ENCODE peak calls at places on chromosomes 6 and 20, in ten cellular contexts. X is AG04449, W is BJ, Q is stomach, E is fibroblast of lung, B is WTC11, O is HL-60, M is choroid plexus epithelial cell, C is heart left ventricle, L is transverse colon. P is an unnamed sample.

GRCh38 chr6:170222498-170223471 is 68.1 kb downstream of the DLL1 start:
- DNase-seq in X (no peak), W (no peak), Q (no peak), E (no peak), B (no peak), O (no peak), M (no peak), C (no peak), L (no peak), P (no peak)

GRCh38 chr6:30646450-30647038 is 389 bp upstream of the C6orf136 start:
- DNase-seq in X (no peak), W (no peak), Q (peak; percentile 95), E (no peak), B (peak; percentile 91), O (no peak), M (no peak), C (peak; percentile 97), L (peak; percentile 96), P (peak; percentile 87)

GRCh38 chr6:44180886-44181285 is 22.3 kb downstream of the CAPN11 start:
- DNase-seq in X (no peak), W (no peak), Q (no peak), E (no peak), B (no peak), O (no peak), M (no peak), C (no peak), L (no peak), P (no peak)

GRCh38 chr20:38172344-38172743 is 7.3 kb upstream of the TGM2 start:
- DNase-seq in X (no peak), W (no peak), Q (no peak), E (no peak), B (no peak), O (no peak), M (peak; percentile 60), C (no peak), L (no peak), P (no peak)

GRCh38 chr6:34981951-34982350 is 92.9 kb downstream of the ANKS1A start:
- DNase-seq in X (no peak), W (no peak), Q (no peak), E (peak; percentile 29), B (no peak), O (no peak), M (peak; percentile 35), C (no peak), L (no peak), P (peak; percentile 15)

GRCh38 chr6:135722679-135723078 is 128.8 kb upstream of the PDE7B start:
- DNase-seq in X (peak; percentile 71), W (peak; percentile 65), Q (peak; percentile 35), E (peak; percentile 81), B (no peak), O (no peak), M (peak; percentile 87), C (no peak), L (no peak), P (peak; percentile 95)

GRCh38 chr6:57313711-57314471 is 3.5 kb upstream of the PRIM2 start:
- DNase-seq in X (peak; percentile 99), W (peak; percentile 98), Q (no peak), E (peak; percentile 95), B (no peak), O (no peak), M (peak; percentile 92), C (no peak), L (peak; percentile 45), P (peak; percentile 100)

GRCh38 chr6:147000545-147001488 is 203.4 kb upstream of the STXBP5 start:
- DNase-seq in X (no peak), W (no peak), Q (no peak), E (peak; percentile 77), B (no peak), O (no peak), M (peak; percentile 92), C (no peak), L (no peak), P (peak; percentile 37)

GRCh38 chr6:106939208-106939607 is 35.3 kb downstream of the CD24 start:
- DNase-seq in X (no peak), W (no peak), Q (no peak), E (no peak), B (no peak), O (no peak), M (peak; percentile 4), C (no peak), L (no peak), P (no peak)

GRCh38 chr20:430091-430999 is 22.2 kb downstream of the RBCK1 start:
- DNase-seq in X (no peak), W (no peak), Q (no peak), E (peak; percentile 32), B (no peak), O (no peak), M (no peak), C (no peak), L (no peak), P (no peak)

GRCh38 chr20:427849-428657 is 20.0 kb downstream of the RBCK1 start:
- DNase-seq in X (no peak), W (no peak), Q (no peak), E (no peak), B (no peak), O (no peak), M (no peak), C (no peak), L (no peak), P (no peak)

GRCh38 chr20:427401-427800 is 19.3 kb downstream of the RBCK1 start:
- DNase-seq in X (no peak), W (no peak), Q (no peak), E (no peak), B (no peak), O (no peak), M (no peak), C (no peak), L (no peak), P (no peak)

GRCh38 chr20:426564-426963 is 18.5 kb downstream of the RBCK1 start:
- DNase-seq in X (no peak), W (no peak), Q (no peak), E (no peak), B (no peak), O (no peak), M (no peak), C (no peak), L (no peak), P (no peak)

DNA sequence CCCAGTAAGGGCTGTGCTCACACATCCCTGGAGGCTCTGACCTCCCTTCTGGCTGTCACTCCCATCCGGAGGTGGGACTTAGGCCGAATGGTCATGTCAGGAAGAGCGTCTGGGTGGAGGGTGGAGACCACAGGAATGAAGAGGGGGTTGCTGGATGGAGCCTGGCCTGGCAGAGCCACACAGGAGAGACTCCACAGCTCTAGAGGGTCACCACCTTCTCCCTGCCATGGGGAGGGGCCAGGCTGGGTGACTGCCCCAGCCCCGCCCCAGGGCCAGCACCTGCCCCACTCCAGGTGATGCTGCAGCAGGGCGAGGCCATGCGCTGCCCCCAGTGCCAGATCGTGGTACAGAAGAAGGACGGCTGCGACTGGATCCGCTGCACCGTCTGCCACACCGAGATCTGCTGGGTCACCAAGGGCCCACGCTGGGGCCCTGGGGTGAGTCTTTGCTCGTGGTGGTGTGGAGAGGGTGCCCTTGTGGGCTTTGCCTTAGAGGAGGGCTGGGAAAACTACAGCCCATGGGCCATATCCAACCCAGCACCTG is 20.6 kb downstream of the RBCK1 start:
- DNase-seq in X (no peak), W (no peak), Q (no peak), E (no peak), B (peak; percentile 56), O (no peak), M (no peak), C (no peak), L (no peak), P (no peak)
- TF ChIP-seq CTCF in X (no peak), W (no peak), Q (no peak), E (no peak), B (no peak), O (no peak), M (no peak), C (no peak), L (no peak), P (peak; percentile 14)

DNA sequence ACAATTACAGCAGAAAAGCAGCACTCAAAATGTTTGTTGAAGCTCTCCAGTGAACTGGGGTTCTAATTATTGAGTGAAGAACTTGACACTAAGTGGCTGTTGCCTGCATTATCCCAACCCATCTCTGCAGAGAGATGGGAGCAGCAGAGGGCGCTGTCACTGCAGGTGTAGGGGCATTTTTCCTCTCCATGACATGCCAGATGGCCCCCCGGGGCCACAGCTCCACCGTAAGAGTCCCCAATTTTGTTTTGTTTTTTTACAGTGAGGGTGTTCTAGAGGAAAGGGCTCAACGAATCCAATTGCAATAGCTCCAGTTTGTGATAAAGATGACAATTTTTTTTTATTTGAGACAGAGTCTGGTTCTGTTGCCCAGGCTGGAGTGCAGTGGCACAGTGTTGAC is 1.9 kb upstream of the FUCA2 start:
- DNase-seq in X (no peak), W (no peak), Q (peak; percentile 44), E (no peak), B (peak; percentile 80), O (no peak), M (peak; percentile 25), C (no peak), L (peak; percentile 65), P (no peak)
- TF ChIP-seq CTCF in X (peak; percentile 32), W (peak; percentile 42), Q (no peak), E (peak; percentile 13), B (peak; percentile 58), O (peak; percentile 24), M (peak; percentile 66), C (peak; percentile 35), L (peak; percentile 48), P (peak; percentile 76)

GRCh38 chr6:149963212-149963461 is 606 bp upstream of the ULBP1 start:
- DNase-seq in X (no peak), W (peak; percentile 4), Q (no peak), E (peak; percentile 59), B (peak; percentile 45), O (no peak), M (peak; percentile 28), C (no peak), L (no peak), P (peak; percentile 59)

GRCh38 chr6:149963462-149964242 is at the start of gene ULBP1:
- DNase-seq in X (peak; percentile 23), W (peak; percentile 35), Q (peak; percentile 64), E (peak; percentile 89), B (peak; percentile 91), O (peak; percentile 65), M (peak; percentile 58), C (peak; percentile 89), L (peak; percentile 78), P (peak; percentile 94)

GRCh38 chr6:149960488-149960887 is 3.3 kb upstream of the ULBP1 start:
- DNase-seq in X (no peak), W (no peak), Q (no peak), E (no peak), B (no peak), O (no peak), M (no peak), C (no peak), L (no peak), P (no peak)

GRCh38 chr6:149962461-149963211 is 1.1 kb upstream of the ULBP1 start:
- DNase-seq in X (no peak), W (no peak), Q (no peak), E (no peak), B (no peak), O (no peak), M (no peak), C (no peak), L (no peak), P (no peak)

GRCh38 chr6:149961728-149962425 is 1.9 kb upstream of the ULBP1 start:
- DNase-seq in X (no peak), W (no peak), Q (no peak), E (no peak), B (peak; percentile 64), O (no peak), M (no peak), C (no peak), L (no peak), P (no peak)
- TF ChIP-seq CTCF in X (no peak), W (peak; percentile 22), Q (no peak), E (peak; percentile 8), B (no peak), O (no peak), M (no peak), C (peak; percentile 20), L (no peak), P (peak; percentile 51)

GRCh38 chr6:39076993-39077535 is 28.5 kb downstream of the GLP1R start:
- DNase-seq in X (no peak), W (no peak), Q (no peak), E (no peak), B (no peak), O (no peak), M (no peak), C (no peak), L (no peak), P (no peak)
- TF ChIP-seq CTCF in X (no peak), W (no peak), Q (no peak), E (no peak), B (no peak), O (no peak), M (no peak), C (no peak), L (no peak), P (no peak)

P was measured in HFFc6.